ENCODE peak calls at places on chromosomes 11 and 22, in ten cellular contexts. Y, F, M, L, U, Z, J, R, B and W are unnamed samples.

GRCh38 chr11:94784884-94785283 is 16.7 kb downstream of the AMOTL1 start:
- DNase-seq in Y (no peak), F (no peak), M (no peak), L (no peak), U (no peak), Z (no peak), J (no peak), R (no peak), B (no peak), W (no peak)

GRCh38 chr11:70153133-70153727 is 49.9 kb upstream of the FADD start:
- DNase-seq in Y (no peak), F (no peak), M (no peak), L (no peak), U (no peak), Z (no peak), J (no peak), R (no peak), B (no peak), W (no peak)

GRCh38 chr11:65962136-65962564 is 616 bp downstream of the SART1 start:
- DNase-seq in Y (no peak), F (no peak), M (no peak), L (no peak), U (no peak), Z (no peak), J (no peak), R (no peak), B (no peak), W (no peak)

GRCh38 chr11:17371614-17372013 is 16.8 kb downstream of the KCNJ11 start:
- DNase-seq in Y (no peak), F (no peak), M (no peak), L (no peak), U (no peak), Z (no peak), J (peak), R (peak), B (no peak), W (no peak)

GRCh38 chr22:29820941-29821789 is 16.9 kb downstream of the ASCC2 start:
- DNase-seq in Y (peak), F (peak), M (peak), L (no peak), U (peak), Z (no peak), J (peak), R (peak), B (peak), W (no peak)

GRCh38 chr22:30572840-30573593 is 1.4 kb downstream of the GAL3ST1 start:
- DNase-seq in Y (no peak), F (peak), M (no peak), L (no peak), U (peak), Z (no peak), J (no peak), R (no peak), B (no peak), W (peak)

GRCh38 chr11:9214765-9215164 is 50.4 kb downstream of the DENND5A start:
- DNase-seq in Y (no peak), F (no peak), M (no peak), L (no peak), U (no peak), Z (no peak), J (peak), R (peak), B (no peak), W (no peak)

GRCh38 chr11:1890856-1891830 is 552 bp downstream of the PRR33 start:
- DNase-seq in Y (no peak), F (peak), M (no peak), L (no peak), U (no peak), Z (no peak), J (no peak), R (no peak), B (no peak), W (no peak)

GRCh38 chr22:31893460-31893859 is 50.9 kb upstream of the YWHAH start:
- DNase-seq in Y (no peak), F (no peak), M (no peak), L (no peak), U (peak), Z (no peak), J (peak), R (no peak), B (no peak), W (peak)

GRCh38 chr11:118398797-118399564 is 2.4 kb upstream of the ATP5MG start:
- DNase-seq in Y (peak), F (no peak), M (no peak), L (no peak), U (no peak), Z (peak), J (peak), R (peak), B (no peak), W (no peak)

GRCh38 chr11:92793189-92793588 is 176.3 kb upstream of the MTNR1B start:
- DNase-seq in Y (no peak), F (no peak), M (no peak), L (no peak), U (no peak), Z (no peak), J (no peak), R (no peak), B (no peak), W (no peak)

GRCh38 chr11:113394919-113395318 is 7.3 kb downstream of the ANKK1 start:
- DNase-seq in Y (no peak), F (no peak), M (no peak), L (no peak), U (no peak), Z (no peak), J (no peak), R (no peak), B (no peak), W (no peak)

GRCh38 chr22:48448821-48449220 is 1378.9 kb downstream of the BRD1 start:
- DNase-seq in Y (no peak), F (no peak), M (no peak), L (no peak), U (no peak), Z (no peak), J (no peak), R (no peak), B (no peak), W (no peak)

GRCh38 chr11:46120711-46121327 is 435 bp downstream of the PHF21A start:
- DNase-seq in Y (peak), F (peak), M (peak), L (no peak), U (peak), Z (peak), J (peak), R (peak), B (peak), W (peak)

GRCh38 chr11:43923327-43924111 is 18.9 kb upstream of the C11orf96 start:
- DNase-seq in Y (no peak), F (no peak), M (peak), L (no peak), U (peak), Z (no peak), J (peak), R (peak), B (no peak), W (peak)

GRCh38 chr22:29454186-29454745 is 15.9 kb downstream of the RFPL1 start:
- DNase-seq in Y (no peak), F (no peak), M (peak), L (no peak), U (peak), Z (no peak), J (no peak), R (no peak), B (no peak), W (peak)

GRCh38 chr11:44268073-44268806 is 41.7 kb downstream of the ALX4 start:
- DNase-seq in Y (no peak), F (no peak), M (peak), L (no peak), U (no peak), Z (no peak), J (peak), R (no peak), B (no peak), W (no peak)

GRCh38 chr11:111364503-111364902 is 14.6 kb downstream of the POU2AF1 start:
- DNase-seq in Y (no peak), F (no peak), M (no peak), L (no peak), U (no peak), Z (no peak), J (no peak), R (no peak), B (no peak), W (no peak)

GRCh38 chr22:36329217-36330078 is 58.3 kb downstream of the MYH9 start:
- DNase-seq in Y (peak), F (no peak), M (peak), L (peak), U (no peak), Z (peak), J (peak), R (peak), B (peak), W (no peak)

GRCh38 chr22:45006873-45007246 is 2.9 kb downstream of the PHF21B start:
- DNase-seq in Y (no peak), F (no peak), M (no peak), L (no peak), U (peak), Z (no peak), J (no peak), R (no peak), B (no peak), W (peak)

GRCh38 chr11:69915501-69916250 is 96.5 kb upstream of the FGF3 start:
- DNase-seq in Y (peak), F (peak), M (peak), L (no peak), U (peak), Z (no peak), J (peak), R (peak), B (peak), W (no peak)

GRCh38 chr22:47547881-47548630 is 785.6 kb downstream of the TBC1D22A start:
- DNase-seq in Y (no peak), F (no peak), M (no peak), L (no peak), U (no peak), Z (no peak), J (no peak), R (no peak), B (no peak), W (no peak)